ENCODE peak calls at places on chromosomes 11 and 22, in four cellular contexts. J, O, Z and D are unnamed samples.

GRCh38 chr11:74521666-74522252 is 28.2 kb upstream of the LIPT2 start:
- DNase-seq in J (no peak), O (no peak), Z (no peak), D (no peak)

GRCh38 chr11:102727890-102728289 is 3.1 kb upstream of the MMP8 start:
- DNase-seq in J (no peak), O (peak; percentile 96), Z (peak; percentile 86), D (no peak)

GRCh38 chr11:117600261-117600783 is 196.7 kb downstream of the DSCAML1 start:
- DNase-seq in J (peak; percentile 55), O (no peak), Z (no peak), D (no peak)

GRCh38 chr11:33060271-33060670 is 20.9 kb downstream of the TCP11L1 start:
- DNase-seq in J (no peak), O (no peak), Z (no peak), D (no peak)

GRCh38 chr22:36244522-36245391 is 5.4 kb upstream of the APOL2 start:
- DNase-seq in J (peak; percentile 1), O (peak; percentile 52), Z (no peak), D (no peak)

GRCh38 chr11:45928535-45929215 is 6.2 kb downstream of the LARGE2 start:
- DNase-seq in J (peak; percentile 29), O (no peak), Z (no peak), D (no peak)

GRCh38 chr11:66277475-66278391 is at the start of gene CNIH2:
- DNase-seq in J (no peak), O (no peak), Z (no peak), D (no peak)

GRCh38 chr11:27679136-27680015 is 20.9 kb downstream of the BDNF start:
- DNase-seq in J (no peak), O (no peak), Z (no peak), D (no peak)

GRCh38 chr11:130514316-130514715 is 65.9 kb downstream of the ADAMTS15 start:
- DNase-seq in J (no peak), O (peak; percentile 77), Z (no peak), D (no peak)

GRCh38 chr11:296206-296975 is 2.9 kb downstream of the IFITM5 start:
- DNase-seq in J (no peak), O (no peak), Z (no peak), D (no peak)

GRCh38 chr11:9315078-9315688 is 790 bp upstream of the TMEM41B start:
- DNase-seq in J (no peak), O (peak; percentile 4), Z (no peak), D (no peak)

GRCh38 chr11:44854146-44854545 is 96.5 kb downstream of the TP53I11 start:
- DNase-seq in J (no peak), O (no peak), Z (no peak), D (no peak)
- H3K9ac ChIP-seq in J (no peak overlapping the region), O (no peak overlapping the region), Z (no peak overlapping the region), D (no peak overlapping the region)

GRCh38 chr11:10349281-10349665 is 44.4 kb downstream of the ADM start:
- DNase-seq in J (no peak), O (no peak), Z (no peak), D (no peak)
- H2BK120ac ChIP-seq in J (no peak overlapping the region), O (peak overlapping the region; percentile 55), Z (no peak overlapping the region), D (no peak overlapping the region)

DNA sequence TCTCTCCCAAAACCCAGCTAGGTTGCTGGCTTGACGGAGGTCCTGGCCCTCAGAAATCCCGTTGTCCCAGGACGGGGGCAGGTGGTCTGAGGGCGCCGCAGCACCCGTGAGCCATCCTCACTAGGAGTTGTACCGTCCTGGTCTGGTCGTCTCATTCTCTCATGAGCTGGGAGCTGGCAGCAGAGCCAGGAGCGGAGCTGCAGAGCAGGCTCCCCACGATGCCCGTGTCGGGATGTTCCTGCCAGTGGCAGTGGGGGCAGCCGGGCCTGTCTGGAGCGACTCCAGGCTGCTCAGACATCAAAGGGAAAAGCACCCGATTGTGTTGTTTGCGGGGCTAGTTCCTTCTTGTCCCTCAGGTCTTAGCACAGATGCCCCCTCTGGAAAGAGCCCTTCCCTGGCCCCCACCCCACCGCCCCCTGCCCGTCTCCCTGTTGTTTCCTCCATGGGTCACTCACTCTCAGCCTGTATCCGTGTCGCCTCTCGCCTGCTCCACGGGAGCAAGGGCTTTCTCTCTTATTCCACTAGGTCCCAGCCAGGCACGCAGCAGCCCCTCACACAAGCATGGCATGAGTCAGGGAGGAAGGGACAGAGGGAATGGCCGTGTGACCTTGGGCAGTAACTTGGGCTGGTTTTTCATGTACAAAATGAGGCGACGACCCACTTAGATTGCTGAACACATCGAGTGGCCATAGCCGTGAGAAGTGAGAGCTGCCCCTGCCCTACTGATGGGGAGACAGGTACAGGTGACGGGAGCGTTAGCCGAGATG is 23.2 kb upstream of the MGAT3 start:
- DNase-seq in J (no peak), O (no peak), Z (no peak), D (no peak)
- H2AK5ac ChIP-seq in J (no peak overlapping the region), O (no peak overlapping the region), Z (no peak overlapping the region), D (no peak overlapping the region)

DNA sequence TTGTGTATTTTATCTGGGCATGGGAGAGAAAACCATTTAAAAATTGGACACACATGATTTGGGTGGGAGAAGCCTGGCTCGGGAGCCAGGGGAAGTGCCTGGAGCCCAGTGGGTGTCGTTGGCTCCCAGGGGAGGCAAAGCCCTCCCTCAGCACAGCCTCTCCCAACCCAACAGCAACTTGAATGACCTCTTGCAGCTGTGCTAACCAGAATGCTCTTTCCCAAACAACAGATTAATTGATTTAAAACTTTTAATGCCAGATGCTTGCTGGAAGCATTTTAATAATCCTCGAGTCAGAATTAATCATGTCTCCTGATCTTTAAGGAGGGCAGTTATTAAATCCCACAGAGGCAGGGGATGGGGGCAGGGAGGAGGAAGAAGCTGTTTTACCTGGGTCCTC is 401.6 kb downstream of the BUD13 start:
- DNase-seq in J (no peak), O (no peak), Z (no peak), D (no peak)
- H3K9ac ChIP-seq in J (no peak overlapping the region), O (no peak overlapping the region), Z (no peak overlapping the region), D (no peak overlapping the region)

GRCh38 chr22:40345271-40345670 is 1.0 kb upstream of the ADSL start:
- DNase-seq in J (no peak), O (peak; percentile 41), Z (peak; percentile 36), D (no peak)

GRCh38 chr22:40348025-40348658 is 1.8 kb downstream of the ADSL start:
- DNase-seq in J (no peak), O (peak; percentile 62), Z (peak; percentile 68), D (no peak)

GRCh38 chr22:40347300-40347699 is 1.0 kb downstream of the ADSL start:
- DNase-seq in J (no peak), O (no peak), Z (no peak), D (no peak)

GRCh38 chr22:40345801-40346177 is 511 bp upstream of the ADSL start:
- DNase-seq in J (no peak), O (no peak), Z (no peak), D (no peak)

GRCh38 chr22:40346178-40347064 is at the start of gene ADSL:
- DNase-seq in J (peak; percentile 89), O (peak; percentile 79), Z (peak; percentile 93), D (peak; percentile 81)
- H2BK120ac ChIP-seq in J (no peak within 1 kb of the TSS), O (peak within 1 kb of the TSS; percentile 90), Z (peak within 1 kb of the TSS; percentile 83), D (peak within 1 kb of the TSS; percentile 75)

DNA sequence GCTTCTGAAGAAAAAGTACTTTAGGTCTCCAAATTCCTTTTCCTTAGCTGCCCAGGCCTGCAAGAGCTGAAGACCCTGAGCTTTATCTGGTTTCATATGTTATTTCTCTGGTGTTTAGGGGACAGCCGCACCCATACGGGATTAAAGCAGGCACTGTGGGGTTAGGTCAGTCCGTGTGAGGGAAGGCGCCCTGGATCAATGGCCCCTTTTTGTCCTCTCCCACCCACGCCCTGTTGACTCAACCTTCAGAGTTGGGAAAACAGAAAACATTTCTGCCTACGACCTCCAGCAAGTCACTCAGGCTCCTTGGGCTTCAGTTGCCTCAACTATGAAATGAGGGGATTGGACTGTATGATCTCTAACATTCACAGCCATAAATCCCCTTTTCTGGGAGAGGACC is 55.2 kb upstream of the BARX2 start:
- DNase-seq in J (no peak), O (no peak), Z (no peak), D (no peak)
- H2AK5ac ChIP-seq in J (no peak overlapping the region), O (no peak overlapping the region), Z (no peak overlapping the region), D (no peak overlapping the region)

GRCh38 chr11:121451178-121451981 is 734 bp upstream of the SORL1 start:
- DNase-seq in J (no peak), O (no peak), Z (no peak), D (no peak)

GRCh38 chr11:121453589-121454299 is 977 bp upstream of the SORL1-AS1 start:
- DNase-seq in J (no peak), O (no peak), Z (no peak), D (no peak)

GRCh38 chr11:121450424-121450823 is 1.7 kb upstream of the SORL1 start:
- DNase-seq in J (no peak), O (no peak), Z (no peak), D (no peak)

GRCh38 chr11:121452609-121453150 is at the start of gene SORL1-AS1:
- DNase-seq in J (no peak), O (peak; percentile 5), Z (peak; percentile 26), D (no peak)

DNA sequence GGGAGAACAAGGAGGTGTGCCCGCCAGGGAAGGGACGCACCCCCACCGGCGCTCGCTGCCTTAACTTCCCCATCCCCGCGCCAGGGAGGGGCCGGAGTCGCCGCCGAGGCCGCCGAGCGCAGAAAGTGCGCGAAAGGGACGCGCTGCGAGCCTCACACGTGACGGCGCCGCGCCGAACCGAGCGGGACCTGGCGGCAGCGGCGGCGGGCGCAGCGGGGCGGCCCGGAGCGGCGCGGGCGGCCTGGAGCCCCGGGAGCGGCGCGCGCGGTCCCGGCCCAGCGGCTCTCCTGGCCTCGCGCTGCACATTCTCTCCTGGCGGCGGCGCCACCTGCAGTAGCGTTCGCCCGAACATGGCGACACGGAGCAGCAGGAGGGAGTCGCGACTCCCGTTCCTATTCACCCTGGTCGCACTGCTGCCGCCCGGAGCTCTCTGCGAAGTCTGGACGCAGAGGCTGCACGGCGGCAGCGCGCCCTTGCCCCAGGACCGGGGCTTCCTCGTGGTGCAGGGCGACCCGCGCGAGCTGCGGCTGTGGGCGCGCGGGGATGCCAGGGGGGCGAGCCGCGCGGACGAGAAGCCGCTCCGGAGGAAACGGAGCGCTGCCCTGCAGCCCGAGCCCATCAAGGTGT is at the start of gene SORL1:
- DNase-seq in J (peak; percentile 84), O (peak; percentile 55), Z (peak; percentile 67), D (peak; percentile 78)
- H3K9ac ChIP-seq in J (peak within 1 kb of the TSS; percentile 48), O (peak within 1 kb of the TSS; percentile 55), Z (peak within 1 kb of the TSS; percentile 57), D (peak within 1 kb of the TSS; percentile 90)

GRCh38 chr11:14380947-14381555 is 22.1 kb upstream of the RRAS2 start:
- DNase-seq in J (peak; percentile 67), O (peak; percentile 36), Z (peak; percentile 65), D (peak; percentile 42)
- H2BK120ac ChIP-seq in J (no peak overlapping the region), O (peak overlapping the region; percentile 85), Z (peak overlapping the region; percentile 13), D (no peak overlapping the region)

DNA sequence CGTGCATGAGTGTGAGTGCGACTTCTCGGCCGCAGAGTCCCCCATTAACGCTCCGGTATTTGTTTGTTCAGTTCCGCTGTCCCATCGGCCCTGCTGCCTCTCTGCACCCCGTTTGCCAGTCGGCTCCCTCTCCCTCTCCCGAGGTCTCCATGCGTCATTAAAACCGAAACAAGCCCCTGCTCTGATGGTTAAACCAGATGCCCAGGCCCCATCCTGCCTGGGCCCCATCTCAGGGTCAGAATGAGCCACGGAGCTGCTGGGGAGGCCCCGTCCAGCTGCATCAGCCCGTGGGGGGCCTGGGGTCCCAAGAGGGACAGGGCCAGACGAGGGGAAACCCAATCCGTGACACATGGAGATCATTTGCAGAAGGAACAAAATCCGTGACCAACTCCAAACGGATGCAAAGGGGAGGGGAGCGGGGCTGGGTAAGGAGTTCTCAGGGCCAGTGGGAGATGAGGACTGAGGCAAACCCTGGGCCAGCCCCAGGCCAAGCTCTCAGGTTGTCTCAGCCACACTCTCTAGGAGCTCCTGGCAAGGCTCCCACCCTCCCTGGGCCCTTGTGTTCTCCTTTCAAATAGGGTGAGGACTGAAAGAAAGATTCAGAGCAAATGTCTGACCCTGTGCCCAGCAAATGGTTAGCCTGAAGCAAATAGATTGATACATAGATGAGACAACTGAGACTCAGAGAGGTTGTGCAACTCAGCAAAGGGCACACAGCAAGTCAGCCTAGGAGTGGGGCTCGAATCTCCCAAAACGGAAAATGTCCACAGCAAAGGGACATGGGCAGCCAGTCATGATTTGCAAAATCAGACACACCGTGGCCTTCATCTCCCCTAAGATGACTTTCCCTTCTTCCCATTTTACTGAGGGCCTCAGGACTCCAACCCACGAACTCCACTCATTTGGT is 162.1 kb downstream of the MN1 start:
- DNase-seq in J (no peak), O (no peak), Z (no peak), D (no peak)
- H2AK5ac ChIP-seq in J (no peak overlapping the region), O (no peak overlapping the region), Z (no peak overlapping the region), D (peak overlapping the region; percentile 58)